ENCODE peak calls at places on chromosomes 3 and 15, in four cellular contexts. U, F, S and O are unnamed samples. For H3K4me1 and H3K9me2, the result is how much of the 10 kb centered on the place peaks cover.

GRCh38 chr3:100419406-100419805 is 18.1 kb downstream of the LNP1 start:
- DNase-seq in U (peak), F (no peak), S (no peak), O (no peak)

GRCh38 chr3:23966308-23966707 is 21.2 kb downstream of the NR1D2 start:
- DNase-seq in U (no peak), F (no peak), S (no peak), O (no peak)

GRCh38 chr15:76994971-76995945 is at the start of gene PSTPIP1:
- DNase-seq in U (peak), F (no peak), S (no peak), O (peak)

GRCh38 chr3:167125612-167126407 is 254.3 kb downstream of the ZBBX start:
- DNase-seq in U (no peak), F (no peak), S (peak), O (no peak)

GRCh38 chr3:99515-99914 is 97.0 kb upstream of the CHL1 start:
- DNase-seq in U (no peak), F (no peak), S (no peak), O (no peak)

GRCh38 chr15:68797589-68798377 is 22.9 kb downstream of the ANP32A start:
- DNase-seq in U (no peak), F (no peak), S (no peak), O (no peak)

GRCh38 chr3:69425249-69425648 is 39.4 kb upstream of the FRMD4B start:
- DNase-seq in U (peak), F (peak), S (peak), O (peak)

GRCh38 chr3:179745109-179745508 is 92.3 kb downstream of the USP13 start:
- DNase-seq in U (no peak), F (no peak), S (no peak), O (no peak)

GRCh38 chr3:13416002-13416793 is 3.9 kb downstream of the NUP210 start:
- DNase-seq in U (peak), F (no peak), S (no peak), O (no peak)

GRCh38 chr3:13420817-13421755 is 964 bp upstream of the NUP210 start:
- DNase-seq in U (peak), F (peak), S (no peak), O (no peak)

GRCh38 chr3:13415236-13416001 is 4.7 kb downstream of the NUP210 start:
- DNase-seq in U (no peak), F (no peak), S (no peak), O (no peak)

GRCh38 chr3:13420051-13420816 is at the start of gene NUP210:
- DNase-seq in U (peak), F (peak), S (peak), O (no peak)

GRCh38 chr3:13419356-13420050 is 619 bp downstream of the NUP210 start:
- DNase-seq in U (peak), F (peak), S (peak), O (peak)
- H3K4me1 ChIP-seq in U (half or more), F (half or more), S (under half), O (under half)

GRCh38 chr3:49511631-49512030 is 41.6 kb downstream of the DAG1 start:
- DNase-seq in U (no peak), F (no peak), S (no peak), O (no peak)

GRCh38 chr3:49509028-49509561 is 39.0 kb downstream of the DAG1 start:
- DNase-seq in U (no peak), F (no peak), S (no peak), O (no peak)

GRCh38 chr3:49518016-49518415 is 36.3 kb upstream of the BSN start:
- DNase-seq in U (no peak), F (no peak), S (no peak), O (no peak)

GRCh38 chr3:49512791-49513355 is 41.4 kb upstream of the BSN start:
- DNase-seq in U (no peak), F (peak), S (peak), O (no peak)

GRCh38 chr3:49513494-49514179 is 40.6 kb upstream of the BSN start:
- DNase-seq in U (no peak), F (no peak), S (no peak), O (no peak)
- H3K27ac ChIP-seq in U (no peak), F (no peak), S (no peak), O (no peak)

GRCh38 chr3:41162541-41162940 is 36.8 kb upstream of the CTNNB1 start:
- DNase-seq in U (no peak), F (no peak), S (no peak), O (no peak)
- H3K9me2 ChIP-seq in U (under half), F (under half), S (under half), O (under half)

GRCh38 chr3:148601766-148602685 is 95.7 kb upstream of the AGTR1 start:
- DNase-seq in U (no peak), F (no peak), S (no peak), O (peak)

GRCh38 chr3:148612278-148612677 is 85.4 kb upstream of the AGTR1 start:
- DNase-seq in U (no peak), F (no peak), S (no peak), O (no peak)

GRCh38 chr3:148605551-148605950 is 92.2 kb upstream of the AGTR1 start:
- DNase-seq in U (no peak), F (no peak), S (no peak), O (no peak)

GRCh38 chr3:148604270-148605085 is 93.2 kb upstream of the AGTR1 start:
- DNase-seq in U (no peak), F (peak), S (peak), O (peak)

DNA sequence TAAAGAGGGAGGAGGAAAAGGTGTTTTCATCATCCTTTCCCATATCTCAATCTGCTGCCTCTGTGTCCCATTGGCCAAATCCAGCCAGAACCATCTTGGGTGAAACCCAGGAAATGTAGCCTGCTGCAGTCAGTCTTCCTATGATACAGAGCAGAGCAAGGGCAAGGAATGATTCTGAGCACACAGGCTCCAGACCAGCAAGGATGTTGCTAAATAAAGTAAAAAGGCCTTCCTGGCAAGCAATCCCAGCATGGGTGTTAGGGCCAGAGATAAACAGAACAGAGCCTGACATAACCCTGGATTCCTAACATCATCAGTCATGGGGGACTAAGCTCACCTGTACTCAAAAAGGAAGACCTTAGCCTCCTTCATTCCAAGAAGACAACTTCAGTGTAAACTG is 90.7 kb upstream of the AGTR1 start:
- DNase-seq in U (no peak), F (no peak), S (no peak), O (no peak)
- H3K4me1 ChIP-seq in U (under half), F (under half), S (under half), O (under half)

DNA sequence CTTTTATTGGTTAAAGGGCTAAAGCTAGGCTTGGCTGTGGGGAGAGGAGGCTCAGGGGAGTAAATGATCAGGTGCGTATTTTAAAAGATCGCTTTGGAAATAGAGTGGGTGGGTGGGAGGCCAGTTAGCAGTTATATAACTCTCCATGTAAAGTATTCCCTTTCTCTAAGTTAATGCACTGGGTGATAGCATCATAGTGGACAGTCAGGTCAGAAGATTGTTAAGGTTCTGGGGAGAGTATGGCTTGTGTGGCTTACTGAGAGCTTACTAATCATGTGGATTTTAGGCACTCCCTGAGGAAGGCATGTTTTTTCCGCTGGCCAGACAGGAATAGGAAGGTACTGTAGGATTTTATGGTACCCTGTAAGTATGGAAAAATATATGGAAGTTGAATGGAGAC is 6.3 kb upstream of the EIF3J start:
- DNase-seq in U (no peak), F (no peak), S (no peak), O (no peak)
- H3K27ac ChIP-seq in U (no peak), F (no peak), S (no peak), O (no peak)

GRCh38 chr3:41167722-41168497 is 31.4 kb upstream of the CTNNB1 start:
- DNase-seq in U (no peak), F (no peak), S (no peak), O (no peak)

GRCh38 chr3:41162981-41163380 is 36.3 kb upstream of the CTNNB1 start:
- DNase-seq in U (no peak), F (no peak), S (no peak), O (no peak)

GRCh38 chr3:41169038-41169437 is 30.3 kb upstream of the CTNNB1 start:
- DNase-seq in U (no peak), F (no peak), S (no peak), O (peak)

GRCh38 chr3:41163399-41163798 is 35.9 kb upstream of the CTNNB1 start:
- DNase-seq in U (no peak), F (no peak), S (no peak), O (no peak)

DNA sequence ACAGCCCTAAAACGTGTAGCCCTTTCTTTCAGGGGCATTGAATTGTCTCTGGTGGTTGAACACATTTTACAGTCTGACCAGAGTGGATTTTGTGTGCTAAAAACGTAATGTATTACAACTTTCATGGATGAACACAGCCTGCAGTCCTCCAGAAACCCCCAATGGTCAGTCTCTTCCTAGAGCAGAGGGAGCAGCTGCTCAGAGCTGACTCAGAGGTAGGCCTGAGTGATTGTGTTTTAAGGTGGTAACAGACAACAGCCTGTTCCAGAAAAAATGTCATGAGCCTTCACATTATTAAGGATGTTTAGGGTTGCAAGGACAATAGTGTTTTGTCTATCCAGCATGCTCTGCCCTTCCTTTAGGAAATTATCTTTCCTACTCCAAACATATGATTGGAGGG is 34.5 kb upstream of the CTNNB1 start:
- DNase-seq in U (no peak), F (no peak), S (no peak), O (no peak)
- H3K9me2 ChIP-seq in U (under half), F (under half), S (under half), O (under half)